ENCODE peak calls at places on chromosomes 5 and 9, in six cellular contexts. T is LoVo; K is activated T-cell treated with anti-CD3 and anti-CD28 coated beads, Interleukin-2, amount 50 U/mL, for 72 hours; X is HEK293T; O is HFF-Myc; E is activated CD8-positive, alpha-beta memory T cell treated with anti-CD3 and anti-CD28 coated beads for 4 hours. A is an unnamed sample.

GRCh38 chr5:82812575-82812974 is 264.6 kb downstream of the TMEM167A start:
- DNase-seq in T (no peak), X (no peak), O (no peak), K (no peak), E (no peak), A (no peak)

GRCh38 chr5:41510176-41510831 is at the start of gene PLCXD3:
- DNase-seq in O (no peak), X (no peak), K (no peak), E (no peak), T (peak), A (peak)

GRCh38 chr5:74648835-74649286 is 8.3 kb upstream of the ENC1 start:
- DNase-seq in E (no peak), X (peak), O (peak), T (peak), K (peak), A (peak)

GRCh38 chr5:54257366-54258118 is 52.8 kb downstream of the ARL15 start:
- DNase-seq in O (no peak), K (no peak), E (no peak), T (no peak), X (no peak), A (no peak)

GRCh38 chr5:39605966-39606591 is 181.3 kb upstream of the DAB2 start:
- DNase-seq in O (no peak), T (no peak), E (no peak), K (no peak), X (no peak), A (no peak)

GRCh38 chr9:124008307-124008854 is 3.2 kb upstream of the LHX2 start:
- DNase-seq in O (no peak), T (no peak), E (no peak), X (no peak), K (peak), A (no peak)

GRCh38 chr5:181186902-181187499 is 18.0 kb downstream of the TRIM7 start:
- DNase-seq in O (no peak), E (no peak), K (no peak), T (no peak), X (no peak), A (no peak)

GRCh38 chr9:137445275-137445807 is 4.2 kb upstream of the ENTPD8 start:
- DNase-seq in O (peak), T (peak), E (peak), X (peak), K (peak), A (peak)

GRCh38 chr5:108670591-108671335 is 76.9 kb upstream of the FER start:
- DNase-seq in O (no peak), X (no peak), K (no peak), E (no peak), T (no peak), A (no peak)

GRCh38 chr5:158264264-158264663 is 405.3 kb upstream of the CLINT1 start:
- DNase-seq in X (no peak), E (no peak), T (no peak), O (no peak), K (no peak), A (no peak)

GRCh38 chr5:27315541-27316282 is 277.3 kb upstream of the CDH9 start:
- DNase-seq in X (no peak), K (no peak), O (peak), T (no peak), E (no peak), A (no peak)

GRCh38 chr9:93253633-93254032 is 69.7 kb downstream of the WNK2 start:
- DNase-seq in O (no peak), X (no peak), T (no peak), K (no peak), E (no peak), A (no peak)

GRCh38 chr9:132411091-132411508 is 1.1 kb downstream of the CFAP77 start:
- DNase-seq in K (peak), E (peak), O (no peak), T (peak), X (peak), A (peak)

GRCh38 chr9:112084907-112085306 is 90.2 kb downstream of the SUSD1 start:
- DNase-seq in K (no peak), X (no peak), O (no peak), E (no peak), T (no peak), A (no peak)

GRCh38 chr9:76651114-76651697 is 113.0 kb upstream of the PCA3 start:
- DNase-seq in X (no peak), E (no peak), K (no peak), T (no peak), O (no peak), A (no peak)

GRCh38 chr9:108842610-108843295 is 13.0 kb downstream of the ACTL7B start:
- DNase-seq in K (no peak), O (no peak), E (no peak), T (no peak), X (no peak), A (no peak)

GRCh38 chr5:79689541-79690466 is at the start of gene CMYA5:
- DNase-seq in X (no peak), O (no peak), T (no peak), E (no peak), K (no peak), A (peak)

GRCh38 chr5:172115541-172115982 is 72.5 kb downstream of the STK10 start:
- DNase-seq in T (no peak), K (no peak), E (no peak), X (no peak), O (no peak), A (no peak)

GRCh38 chr9:35269919-35270318 is 108.1 kb downstream of the UNC13B start:
- DNase-seq in O (no peak), X (no peak), E (no peak), T (no peak), K (no peak), A (no peak)

GRCh38 chr5:142924135-142924883 is 154.1 kb downstream of the ARHGAP26 start:
- DNase-seq in E (no peak), O (no peak), X (no peak), T (no peak), K (peak), A (no peak)

GRCh38 chr9:75892168-75892901 is 1.9 kb downstream of the PCSK5 start:
- DNase-seq in O (no peak), T (peak), K (peak), X (peak), E (no peak), A (peak)

GRCh38 chr9:113468716-113469448 is 5.4 kb downstream of the RGS3 start:
- DNase-seq in O (no peak), K (no peak), X (no peak), T (no peak), E (no peak), A (no peak)

GRCh38 chr9:109794361-109795012 is 14.5 kb downstream of the PALM2AKAP2 start:
- DNase-seq in K (no peak), X (no peak), T (no peak), O (no peak), E (no peak), A (no peak)

GRCh38 chr9:12464910-12465512 is 228.2 kb upstream of the TYRP1 start:
- DNase-seq in O (peak), E (no peak), K (peak), X (peak), T (peak), A (peak)

GRCh38 chr9:90946981-90947380 is 145.4 kb downstream of the SYK start:
- DNase-seq in K (no peak), X (no peak), T (no peak), O (no peak), E (no peak), A (peak)

GRCh38 chr5:76269259-76269958 is 133.7 kb upstream of the IQGAP2 start:
- DNase-seq in X (no peak), O (no peak), E (no peak), T (no peak), K (peak), A (no peak)

GRCh38 chr5:43036409-43036808 is 3.7 kb downstream of the ANXA2R start:
- DNase-seq in X (no peak), O (no peak), E (no peak), K (no peak), T (no peak), A (no peak)

GRCh38 chr5:15993934-15994333 is 185.7 kb downstream of the MARCHF11 start:
- DNase-seq in X (no peak), K (no peak), T (no peak), O (no peak), E (no peak), A (no peak)

GRCh38 chr5:118557103-118557805 is 431.1 kb downstream of the DTWD2 start:
- DNase-seq in T (no peak), K (no peak), E (no peak), X (no peak), O (no peak), A (peak)

GRCh38 chr5:51382759-51383493 is at the start of gene ISL1:
- DNase-seq in X (peak), E (no peak), T (peak), K (peak), O (peak), A (peak)

GRCh38 chr9:4235951-4236804 is 63.7 kb downstream of the GLIS3 start:
- DNase-seq in O (peak), K (no peak), E (no peak), X (no peak), T (peak), A (peak)

GRCh38 chr5:125467222-125467621 is 720.8 kb upstream of the ZNF608 start:
- DNase-seq in T (no peak), E (no peak), X (no peak), K (no peak), O (no peak), A (no peak)

GRCh38 chr5:76082790-76083554 is at the start of gene SV2C:
- DNase-seq in X (peak), T (no peak), O (no peak), E (no peak), K (peak), A (peak)

GRCh38 chr5:17966636-17967402 is 332.6 kb downstream of the TAF11L14 start:
- DNase-seq in E (no peak), K (no peak), X (no peak), O (no peak), T (no peak), A (no peak)